ENCODE peak calls at places on chromosomes 7 and 10, in ten cellular contexts. J is fibroblast of the aortic adventitia, G is GM03348, D is ELR, S is hypothalamus, C is brain microvascular endothelial cell, U is AG09309, Q is left cardiac atrium, K is A549, Y is A172. P is an unnamed sample.

GRCh38 chr7:124084024-124084423 is 51.2 kb upstream of the TMEM229A start:
- DNase-seq in J (peak), G (no peak), D (no peak), S (no peak), C (no peak), U (no peak), Q (no peak), K (no peak), Y (no peak), P (no peak)

GRCh38 chr10:42977032-42977416 is 99.8 kb upstream of the RET start:
- DNase-seq in J (no peak), G (no peak), D (no peak), S (no peak), C (no peak), U (no peak), Q (no peak), K (no peak), Y (no peak), P (no peak)

GRCh38 chr7:37372750-37373149 is 75.9 kb downstream of the ELMO1 start:
- DNase-seq in J (no peak), G (no peak), D (no peak), S (no peak), C (no peak), U (no peak), Q (no peak), K (no peak), Y (no peak), P (no peak)

GRCh38 chr10:102615361-102615760 is 28.9 kb upstream of the TRIM8 start:
- DNase-seq in J (no peak), G (no peak), D (peak), S (no peak), C (no peak), U (no peak), Q (peak), K (peak), Y (no peak), P (no peak)

GRCh38 chr7:22551768-22552513 is 52.0 kb upstream of the STEAP1B start:
- DNase-seq in J (no peak), G (no peak), D (no peak), S (no peak), C (no peak), U (no peak), Q (no peak), K (no peak), Y (no peak), P (no peak)

GRCh38 chr7:158030071-158030470 is 557.6 kb downstream of the PTPRN2 start:
- DNase-seq in J (no peak), G (no peak), D (no peak), S (no peak), C (no peak), U (no peak), Q (no peak), K (no peak), Y (no peak), P (no peak)

GRCh38 chr7:153006452-153006851 is 246.9 kb downstream of the ACTR3B start:
- DNase-seq in J (no peak), G (no peak), D (no peak), S (no peak), C (no peak), U (no peak), Q (no peak), K (no peak), Y (no peak), P (no peak)

GRCh38 chr7:118195837-118196474 is 12.0 kb downstream of the LSM8 start:
- DNase-seq in J (peak), G (peak), D (peak), S (peak), C (peak), U (no peak), Q (peak), K (peak), Y (peak), P (peak)

GRCh38 chr10:6033954-6034353 is 28.2 kb downstream of the IL2RA start:
- DNase-seq in J (no peak), G (peak), D (peak), S (no peak), C (no peak), U (no peak), Q (no peak), K (no peak), Y (peak), P (no peak)

GRCh38 chr10:132388901-132389630 is 7.9 kb upstream of the PWWP2B start:
- DNase-seq in J (no peak), G (no peak), D (peak), S (no peak), C (no peak), U (no peak), Q (peak), K (no peak), Y (no peak), P (no peak)

GRCh38 chr7:83684928-83685327 is 36.0 kb upstream of the SEMA3E start:
- DNase-seq in J (no peak), G (no peak), D (no peak), S (no peak), C (no peak), U (no peak), Q (no peak), K (no peak), Y (peak), P (no peak)

GRCh38 chr7:104657134-104657533 is 328.7 kb downstream of the LHFPL3 start:
- DNase-seq in J (no peak), G (no peak), D (no peak), S (no peak), C (no peak), U (no peak), Q (no peak), K (no peak), Y (no peak), P (no peak)